ENCODE peak calls at places on chromosomes 16 and 17, in seven cellular contexts. V is H1, U is PC-9, F is fibroblast of lung, W is MM.1S, J is GM23338, L is PC-3. M is an unnamed sample.

GRCh38 chr17:62821213-62822079 is 13.3 kb upstream of the MARCHF10 start:
- DNase-seq in V (no peak), U (no peak), F (no peak), W (no peak), J (no peak), L (no peak), M (no peak)

GRCh38 chr16:65489531-65490023 is 367.7 kb upstream of the CDH11 start:
- DNase-seq in V (no peak), U (no peak), F (no peak), W (no peak), J (no peak), L (no peak), M (no peak)

GRCh38 chr17:2709173-2709661 is 2.3 kb downstream of the CLUH start:
- DNase-seq in V (no peak), U (peak; percentile 83), F (no peak), W (no peak), J (peak; percentile 43), L (peak; percentile 57), M (no peak)

GRCh38 chr17:50923611-50924010 is 57.5 kb upstream of the TOB1 start:
- DNase-seq in V (no peak), U (no peak), F (no peak), W (no peak), J (no peak), L (no peak), M (no peak)

GRCh38 chr16:89922884-89923639 is at the start of gene TUBB3:
- DNase-seq in V (peak; percentile 93), U (peak; percentile 89), F (peak; percentile 81), W (peak; percentile 45), J (peak; percentile 91), L (peak; percentile 78), M (peak; percentile 92)

GRCh38 chr16:19138601-19139000 is 24.8 kb downstream of the ITPRIPL2 start:
- DNase-seq in V (no peak), U (peak; percentile 82), F (peak; percentile 95), W (no peak), J (peak; percentile 22), L (peak; percentile 47), M (peak; percentile 67)

GRCh38 chr17:51200295-51200694 is 34.1 kb downstream of the NME2 start:
- DNase-seq in V (no peak), U (no peak), F (no peak), W (no peak), J (no peak), L (no peak), M (no peak)

GRCh38 chr16:1530883-1531637 is 2.4 kb upstream of the TMEM204 start:
- DNase-seq in V (no peak), U (no peak), F (peak; percentile 44), W (no peak), J (no peak), L (no peak), M (no peak)

GRCh38 chr16:66335704-66336329 is 30.7 kb upstream of the CDH5 start:
- DNase-seq in V (no peak), U (no peak), F (peak; percentile 85), W (no peak), J (no peak), L (no peak), M (peak; percentile 89)

GRCh38 chr17:31740611-31741082 is 118.4 kb downstream of the COPRS start:
- DNase-seq in V (no peak), U (no peak), F (peak; percentile 63), W (no peak), J (no peak), L (peak; percentile 3), M (no peak)

GRCh38 chr17:78133971-78134898 is 3.7 kb downstream of the TMC8 start:
- DNase-seq in V (peak; percentile 87), U (peak; percentile 49), F (peak; percentile 37), W (peak; percentile 49), J (peak; percentile 93), L (peak; percentile 73), M (peak; percentile 70)

GRCh38 chr17:69059458-69060205 is 1.1 kb downstream of the ABCA9 start:
- DNase-seq in V (no peak), U (no peak), F (no peak), W (no peak), J (no peak), L (no peak), M (no peak)
- TF ChIP-seq EZH2 in V (no peak), U (no peak), F (no peak), W (no peak), J (no peak), L (no peak), M (no peak)

GRCh38 chr16:88366704-88367047 is 16.1 kb upstream of the ZNF469 start:
- DNase-seq in V (no peak), U (no peak), F (no peak), W (no peak), J (no peak), L (no peak), M (no peak)
- H3K36me3 ChIP-seq in V (no peaks in the 10 kb centered on the region), U (no peaks in the 10 kb centered on the region), F (no peaks in the 10 kb centered on the region), W (no peaks in the 10 kb centered on the region), J (no peaks in the 10 kb centered on the region), L (no peaks in the 10 kb centered on the region), M (no peaks in the 10 kb centered on the region)

DNA sequence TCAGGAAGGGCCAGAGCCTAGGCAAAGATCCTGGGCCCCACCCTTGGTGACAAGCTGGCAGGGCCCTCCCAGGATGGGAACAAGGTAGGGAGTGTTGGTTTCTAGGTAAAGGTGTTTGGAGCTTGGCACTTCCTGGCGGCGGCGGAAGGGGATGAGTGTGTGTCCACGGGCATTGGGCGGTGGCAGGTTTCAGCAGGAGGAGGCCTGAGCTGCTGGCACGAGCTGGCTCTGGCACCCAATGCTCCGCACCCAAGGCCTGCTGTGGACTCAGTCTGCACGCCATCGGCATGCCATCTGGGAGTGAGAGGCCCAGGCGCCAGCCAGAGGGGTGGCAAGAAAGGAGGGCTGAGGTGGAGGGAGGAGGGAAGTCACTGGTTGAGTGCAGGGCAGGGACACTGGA is 46.9 kb upstream of the TAC4 start:
- DNase-seq in V (no peak), U (peak; percentile 84), F (no peak), W (no peak), J (no peak), L (no peak), M (no peak)
- TF ChIP-seq EZH2 in V (no peak), U (no peak), F (no peak), W (no peak), J (no peak), L (no peak), M (no peak)

GRCh38 chr17:27446569-27447301 is 9.5 kb upstream of the KSR1 start:
- DNase-seq in V (no peak), U (no peak), F (peak; percentile 100), W (no peak), J (no peak), L (peak; percentile 84), M (no peak)
- H3K36me3 ChIP-seq in V (no peaks in the 10 kb centered on the region), U (no peaks in the 10 kb centered on the region), F (no peaks in the 10 kb centered on the region), W (no peaks in the 10 kb centered on the region), J (no peaks in the 10 kb centered on the region), L (no peaks in the 10 kb centered on the region), M (no peaks in the 10 kb centered on the region)

GRCh38 chr17:40312131-40312731 is 3.3 kb downstream of the RARA start:
- DNase-seq in V (no peak), U (peak; percentile 80), F (no peak), W (peak; percentile 37), J (no peak), L (peak; percentile 59), M (no peak)
- TF ChIP-seq EZH2 in V (no peak), U (no peak), F (no peak), W (no peak), J (no peak), L (no peak), M (no peak)

GRCh38 chr16:10765772-10766171 is 22.1 kb downstream of the NUBP1 start:
- DNase-seq in V (no peak), U (no peak), F (no peak), W (no peak), J (no peak), L (no peak), M (no peak)

GRCh38 chr16:10756574-10756973 is 12.9 kb downstream of the NUBP1 start:
- DNase-seq in V (no peak), U (no peak), F (no peak), W (no peak), J (no peak), L (no peak), M (no peak)

GRCh38 chr16:10760863-10761262 is 17.2 kb downstream of the NUBP1 start:
- DNase-seq in V (no peak), U (no peak), F (no peak), W (no peak), J (no peak), L (no peak), M (no peak)

GRCh38 chr16:10762336-10762995 is 18.8 kb downstream of the NUBP1 start:
- DNase-seq in V (no peak), U (no peak), F (no peak), W (no peak), J (no peak), L (no peak), M (no peak)

DNA sequence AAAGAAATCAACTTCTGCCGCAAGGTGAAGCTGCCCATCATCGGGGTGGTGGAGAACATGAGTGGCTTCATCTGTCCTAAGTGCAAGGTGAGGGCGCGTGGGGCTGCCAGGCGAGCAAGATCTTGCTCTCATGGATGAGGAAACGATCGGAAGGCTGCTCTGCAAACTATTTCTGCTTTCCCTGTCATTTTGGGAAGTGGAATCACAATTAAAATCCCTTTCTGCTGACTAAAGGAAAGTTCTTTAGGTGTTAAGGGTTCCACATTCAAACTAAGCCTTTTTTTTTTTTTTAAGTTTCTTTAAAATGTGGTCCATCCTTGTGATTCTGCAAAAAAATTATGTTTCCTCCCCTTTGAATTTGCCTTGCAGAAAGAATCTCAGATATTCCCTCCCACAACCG is 17.7 kb downstream of the NUBP1 start:
- DNase-seq in V (no peak), U (no peak), F (no peak), W (no peak), J (no peak), L (no peak), M (no peak)
- H3K36me3 ChIP-seq in V (no peaks in the 10 kb centered on the region), U (no peaks in the 10 kb centered on the region), F (peaks cover 13% of the 10 kb centered on the region), W (no peaks in the 10 kb centered on the region), J (no peaks in the 10 kb centered on the region), L (no peaks in the 10 kb centered on the region), M (peaks cover 4% of the 10 kb centered on the region)

DNA sequence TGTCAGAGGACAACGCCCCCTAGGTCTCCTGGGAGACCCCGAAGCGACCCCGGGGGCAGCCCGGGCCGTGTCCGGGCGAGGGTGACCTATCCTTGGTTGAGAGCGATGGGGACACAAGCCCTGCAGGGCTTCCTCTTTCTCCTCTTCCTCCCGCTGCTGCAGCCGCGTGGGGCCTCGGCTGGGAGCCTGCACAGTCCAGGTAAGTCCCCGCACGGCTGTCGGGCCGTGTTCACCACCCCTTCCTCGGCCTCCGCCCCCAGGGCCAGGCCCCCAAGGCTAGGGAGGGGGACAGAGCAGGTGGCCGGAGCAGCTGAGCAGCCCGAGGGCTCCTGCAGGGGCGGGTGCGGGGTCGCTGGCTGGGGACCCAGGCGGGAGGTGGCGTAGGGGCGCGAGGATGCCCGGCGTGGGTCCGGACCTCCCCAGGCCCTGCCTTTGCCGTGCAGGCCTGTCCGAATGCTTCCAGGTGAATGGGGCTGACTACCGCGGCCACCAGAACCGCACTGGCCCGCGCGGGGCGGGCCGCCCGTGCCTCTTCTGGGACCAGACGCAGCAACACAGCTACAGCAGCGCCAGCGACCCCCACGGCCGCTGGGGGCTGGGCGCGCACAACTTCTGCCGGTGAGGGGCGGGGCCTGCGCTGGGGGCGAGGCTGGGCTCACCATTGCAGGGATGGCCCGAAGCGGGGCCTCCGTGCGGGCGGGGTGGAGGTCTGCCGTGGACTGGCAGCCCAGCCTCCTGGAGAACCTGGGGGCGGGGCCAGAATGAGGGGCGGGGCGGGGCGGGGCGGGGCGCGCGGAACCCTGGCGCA is 545 bp downstream of the KREMEN2 start:
- DNase-seq in V (peak; percentile 95), U (peak; percentile 93), F (no peak), W (no peak), J (peak; percentile 95), L (peak; percentile 71), M (peak; percentile 93)
- TF ChIP-seq EZH2 in V (no peak), U (no peak), F (peak; percentile 94), W (no peak), J (no peak), L (no peak), M (no peak)

GRCh38 chr16:4883501-4883900 is 36.2 kb downstream of the UBN1 start:
- DNase-seq in V (no peak), U (no peak), F (no peak), W (no peak), J (no peak), L (no peak), M (no peak)
- H3K36me3 ChIP-seq in V (peaks cover 19% of the 10 kb centered on the region), U (peaks cover 57% of the 10 kb centered on the region), F (peaks cover 40% of the 10 kb centered on the region), W (peaks cover 6% of the 10 kb centered on the region), J (peaks cover 46% of the 10 kb centered on the region), L (peaks cover 31% of the 10 kb centered on the region), M (peaks cover 38% of the 10 kb centered on the region)

M was measured in A673.